ENCODE peak calls at places on chromosomes 13 and 19, in nine cellular contexts. D is esophagus squamous epithelium, X is left ventricle myocardium inferior, I is lower lobe of right lung, R is ovary, N is HFF-Myc, T is epithelial cell of esophagus, Z is lower leg skin, K is breast epithelium. A is an unnamed sample.

GRCh38 chr13:76879876-76880270 is 6.3 kb downstream of the KCTD12 start:
- DNase-seq in D (no peak), X (no peak), I (no peak), R (no peak), N (no peak), T (no peak), Z (no peak), K (no peak), A (no peak)

GRCh38 chr13:51583469-51583874 is 790 bp upstream of the WDFY2 start:
- DNase-seq in D (no peak), X (no peak), I (no peak), R (no peak), N (no peak), T (no peak), Z (no peak), K (no peak), A (no peak)

GRCh38 chr13:37306778-37307544 is 201.5 kb upstream of the CSNK1A1L start:
- DNase-seq in D (no peak), X (no peak), I (no peak), R (no peak), N (peak; percentile 94), T (peak; percentile 94), Z (no peak), K (no peak), A (peak; percentile 56)

GRCh38 chr13:34107814-34108213 is 289.9 kb downstream of the RFC3 start:
- DNase-seq in D (no peak), X (no peak), I (no peak), R (no peak), N (no peak), T (peak; percentile 45), Z (no peak), K (no peak), A (no peak)

GRCh38 chr13:51623473-51623872 is 39.2 kb downstream of the WDFY2 start:
- DNase-seq in D (no peak), X (no peak), I (no peak), R (no peak), N (peak; percentile 69), T (no peak), Z (no peak), K (no peak), A (no peak)

GRCh38 chr19:41895745-41896580 is 13.0 kb downstream of the ARHGEF1 start:
- DNase-seq in D (no peak), X (no peak), I (no peak), R (no peak), N (no peak), T (no peak), Z (no peak), K (no peak), A (no peak)

GRCh38 chr13:103878891-103879605 is 812.8 kb upstream of the SLC10A2 start:
- DNase-seq in D (no peak), X (no peak), I (no peak), R (no peak), N (no peak), T (no peak), Z (no peak), K (no peak), A (no peak)

GRCh38 chr19:3135961-3136683 is at the start of gene GNA15:
- DNase-seq in D (no peak), X (no peak), I (peak; percentile 81), R (peak; percentile 37), N (no peak), T (peak; percentile 89), Z (no peak), K (peak; percentile 70), A (no peak)

GRCh38 chr13:113545455-113545930 is 39.1 kb upstream of the TFDP1 start:
- DNase-seq in D (no peak), X (peak; percentile 24), I (peak; percentile 45), R (no peak), N (peak; percentile 11), T (peak; percentile 30), Z (peak; percentile 82), K (peak; percentile 46), A (no peak)

GRCh38 chr13:76516013-76516412 is 370.2 kb downstream of the KCTD12 start:
- DNase-seq in D (no peak), X (no peak), I (no peak), R (no peak), N (peak; percentile 69), T (peak; percentile 48), Z (no peak), K (no peak), A (no peak)

DNA sequence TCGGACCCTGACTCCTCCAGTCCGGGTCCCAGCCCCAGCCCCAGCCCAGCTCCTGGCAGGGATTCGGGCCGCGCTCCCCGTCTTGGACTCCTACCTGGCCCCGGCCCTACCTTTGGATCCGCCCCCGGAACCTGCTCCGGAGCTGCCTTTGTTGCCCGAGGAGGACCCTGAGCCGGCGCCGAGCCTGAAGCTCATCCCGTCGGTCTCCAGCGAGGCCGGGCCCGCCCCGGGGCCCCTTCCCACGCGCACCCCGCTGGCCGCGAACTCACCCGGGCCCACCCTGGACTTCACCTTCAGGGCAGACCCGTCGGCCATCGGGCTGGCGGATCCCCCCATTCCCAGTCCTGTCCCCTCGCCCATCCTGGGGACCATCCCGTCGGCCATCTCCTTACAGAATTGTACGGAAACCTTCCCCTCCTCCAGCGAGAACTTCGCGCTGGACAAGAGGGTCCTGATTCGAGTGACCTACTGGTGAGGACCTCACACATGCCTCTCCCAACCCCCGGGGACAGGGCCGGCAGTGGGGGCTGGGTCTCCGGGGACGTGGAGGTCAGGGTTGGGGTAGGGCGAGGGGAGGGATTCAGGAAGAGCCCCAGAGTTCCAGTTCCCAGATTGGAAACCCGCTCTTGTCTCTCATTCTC is 732 bp downstream of the SELENOV start:
- DNase-seq in D (no peak), X (no peak), I (no peak), R (no peak), N (no peak), T (no peak), Z (no peak), K (no peak), A (no peak)
- TF ChIP-seq CTCF in D (no peak), X (no peak), I (no peak), R (no peak), N (no peak), T (no peak), Z (no peak), K (no peak), A (no peak)

GRCh38 chr19:18670313-18670712 is 13.2 kb upstream of the CRTC1 start:
- DNase-seq in D (no peak), X (no peak), I (no peak), R (no peak), N (no peak), T (no peak), Z (no peak), K (no peak), A (no peak)

GRCh38 chr19:18669883-18670282 is 13.6 kb upstream of the CRTC1 start:
- DNase-seq in D (no peak), X (no peak), I (no peak), R (no peak), N (no peak), T (no peak), Z (no peak), K (no peak), A (no peak)

GRCh38 chr19:18668744-18669523 is 14.5 kb upstream of the CRTC1 start:
- DNase-seq in D (no peak), X (no peak), I (no peak), R (no peak), N (no peak), T (no peak), Z (no peak), K (no peak), A (no peak)

GRCh38 chr19:18668252-18668631 is 15.2 kb upstream of the CRTC1 start:
- DNase-seq in D (no peak), X (no peak), I (no peak), R (no peak), N (no peak), T (no peak), Z (no peak), K (no peak), A (no peak)

DNA sequence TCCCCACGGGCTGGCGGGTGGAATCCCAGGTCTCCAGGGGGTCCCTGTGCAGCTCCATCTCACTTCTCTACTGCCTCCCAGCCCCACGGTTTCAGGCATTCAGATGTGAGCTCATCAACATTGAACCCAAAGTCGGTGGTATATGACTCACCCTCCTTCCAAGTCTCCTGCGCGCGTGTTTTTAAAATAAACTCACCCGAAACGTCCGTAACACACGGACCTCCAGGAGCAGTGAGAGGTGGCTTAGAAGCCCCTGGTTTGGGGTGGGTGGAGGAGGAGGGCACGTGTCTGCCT is 14.0 kb upstream of the CRTC1 start:
- DNase-seq in D (no peak), X (no peak), I (no peak), R (no peak), N (no peak), T (no peak), Z (no peak), K (no peak), A (no peak)
- H3K4me3 ChIP-seq in D (no peak overlapping the region), X (no peak overlapping the region), I (no peak overlapping the region), R (no peak overlapping the region), N (no peak overlapping the region), T (no peak overlapping the region), Z (no peak overlapping the region), K (no peak overlapping the region), A (no peak overlapping the region)

GRCh38 chr13:32791545-32792172 is 205.4 kb downstream of the PDS5B start:
- DNase-seq in D (no peak), X (no peak), I (no peak), R (no peak), N (peak; percentile 3), T (peak; percentile 14), Z (no peak), K (no peak), A (no peak)

DNA sequence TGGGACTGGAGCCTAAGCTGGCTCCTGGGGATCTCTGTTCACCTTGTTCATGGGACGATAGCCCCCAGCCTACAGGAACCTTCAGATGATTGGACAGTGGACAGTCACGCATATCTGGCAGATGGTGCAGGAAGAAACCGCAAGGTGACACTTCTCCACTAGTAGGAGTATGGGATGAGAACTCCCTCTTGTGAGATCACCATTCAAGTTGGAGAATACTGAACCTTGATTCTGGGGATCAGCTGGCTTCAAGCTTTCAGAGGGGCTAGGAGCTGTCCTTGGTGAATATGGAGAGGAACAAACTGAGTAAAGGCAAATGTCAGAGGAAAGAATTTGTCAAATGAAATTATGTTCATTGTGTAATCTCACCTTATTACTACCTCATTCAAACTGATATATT is 204.5 kb downstream of the PDS5B start:
- DNase-seq in D (no peak), X (no peak), I (no peak), R (no peak), N (peak; percentile 6), T (no peak), Z (no peak), K (no peak), A (no peak)
- TF ChIP-seq CTCF in D (no peak), X (no peak), I (no peak), R (no peak), N (peak; percentile 22), T (no peak), Z (no peak), K (no peak), A (peak; percentile 19)

GRCh38 chr19:46416077-46416709 is 2.8 kb upstream of the CCDC8 start:
- DNase-seq in D (no peak), X (peak; percentile 89), I (peak; percentile 89), R (peak; percentile 99), N (peak; percentile 52), T (peak; percentile 60), Z (no peak), K (peak; percentile 76), A (no peak)
- H3K4me3 ChIP-seq in D (no peak overlapping the region), X (peak overlapping the region; percentile 57), I (peak overlapping the region; percentile 37), R (peak overlapping the region; percentile 19), N (peak overlapping the region; percentile 32), T (peak overlapping the region; percentile 13), Z (no peak overlapping the region), K (peak overlapping the region; percentile 28), A (peak overlapping the region; percentile 44)